ENCODE peak calls at places on chromosomes 12 and 14, in nine cellular contexts. S is CD4-positive, alpha-beta T cell; D is AG04450; A is WERI-Rb-1; K is thoracic aorta; T is hepatocyte; O is neural progenitor cell; G is MM.1S; W is brain microvascular endothelial cell. Z is an unnamed sample.

GRCh38 chr12:91529829-91530228 is 347.2 kb upstream of the DCN start:
- DNase-seq in S (no peak), D (no peak), A (no peak), K (no peak), T (no peak), O (no peak), G (no peak), W (peak), Z (no peak)

GRCh38 chr14:104752338-104752734 is 611 bp upstream of the SIVA1 start:
- DNase-seq in S (no peak), D (no peak), A (no peak), K (no peak), T (no peak), O (no peak), G (no peak), W (no peak), Z (peak)

GRCh38 chr12:117231750-117232149 is 41.5 kb upstream of the FBXO21 start:
- DNase-seq in S (no peak), D (no peak), A (no peak), K (no peak), T (no peak), O (no peak), G (no peak), W (no peak), Z (no peak)

GRCh38 chr14:68941820-68942219 is 37.3 kb downstream of the ACTN1 start:
- DNase-seq in S (no peak), D (peak), A (peak), K (no peak), T (peak), O (peak), G (no peak), W (peak), Z (no peak)

GRCh38 chr12:58915634-58916033 is 4.7 kb downstream of the LRIG3 start:
- DNase-seq in S (no peak), D (no peak), A (no peak), K (no peak), T (peak), O (peak), G (no peak), W (peak), Z (no peak)

GRCh38 chr12:66516133-66516532 is 162.7 kb downstream of the GRIP1 start:
- DNase-seq in S (no peak), D (no peak), A (no peak), K (no peak), T (no peak), O (no peak), G (no peak), W (peak), Z (no peak)

GRCh38 chr12:41943671-41944070 is 201.0 kb downstream of the GXYLT1 start:
- DNase-seq in S (no peak), D (no peak), A (no peak), K (no peak), T (no peak), O (no peak), G (no peak), W (no peak), Z (no peak)

GRCh38 chr14:74979442-74980397 is 23.0 kb upstream of the EIF2B2 start:
- DNase-seq in S (no peak), D (no peak), A (peak), K (no peak), T (peak), O (peak), G (no peak), W (no peak), Z (no peak)

GRCh38 chr12:16012086-16012485 is 101.0 kb downstream of the DERA start:
- DNase-seq in S (no peak), D (no peak), A (peak), K (no peak), T (peak), O (no peak), G (peak), W (peak), Z (no peak)

GRCh38 chr14:31395572-31396205 is 24.7 kb downstream of the HEATR5A start:
- DNase-seq in S (no peak), D (no peak), A (no peak), K (no peak), T (no peak), O (no peak), G (no peak), W (no peak), Z (no peak)

GRCh38 chr14:58637391-58638230 is at the start of gene DACT1:
- DNase-seq in S (peak), D (peak), A (peak), K (peak), T (peak), O (peak), G (peak), W (peak), Z (no peak)

GRCh38 chr12:70540996-70541395 is 96.2 kb downstream of the PTPRB start:
- DNase-seq in S (no peak), D (no peak), A (no peak), K (no peak), T (no peak), O (no peak), G (no peak), W (no peak), Z (no peak)

GRCh38 chr14:62409909-62410308 is 635.3 kb downstream of the KCNH5 start:
- DNase-seq in S (no peak), D (peak), A (no peak), K (no peak), T (peak), O (no peak), G (no peak), W (peak), Z (no peak)

GRCh38 chr12:12909228-12909994 is 18.0 kb downstream of the GPRC5A start:
- DNase-seq in S (no peak), D (no peak), A (no peak), K (no peak), T (no peak), O (no peak), G (no peak), W (no peak), Z (no peak)

DNA sequence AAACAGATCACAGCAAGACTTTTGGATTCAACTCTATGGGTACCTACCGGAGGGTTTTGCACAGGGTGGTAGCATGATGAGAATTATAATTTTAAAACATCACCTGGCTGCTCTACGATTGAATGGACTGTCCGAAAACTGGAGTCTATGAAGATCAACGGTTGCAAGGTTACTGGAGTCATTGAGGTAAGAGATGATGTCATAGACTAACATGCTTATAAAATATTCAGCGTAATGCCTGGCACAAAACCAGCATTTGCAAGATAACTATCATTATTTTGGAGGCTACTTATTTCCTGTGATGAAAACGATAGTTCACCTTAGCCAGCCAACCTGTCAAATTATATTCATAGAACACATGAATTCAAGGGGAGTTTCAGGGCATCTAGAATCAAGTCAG is 580.6 kb upstream of the TBX3 start:
- DNase-seq in S (no peak), D (no peak), A (no peak), K (no peak), T (no peak), O (no peak), G (no peak), W (no peak), Z (no peak)
- TF ChIP-seq CTCF in S (no peak), D (no peak), A (no peak), K (no peak), T (no peak), O (no peak), G (no peak), W (no peak), Z (no peak)

GRCh38 chr12:52305921-52306705 is 14.8 kb upstream of the KRT81 start:
- DNase-seq in S (no peak), D (no peak), A (no peak), K (no peak), T (no peak), O (no peak), G (no peak), W (no peak), Z (no peak)
- TF ChIP-seq CTCF in S (no peak), D (peak), A (peak), K (no peak), T (peak), O (peak), G (peak), W (peak), Z (peak)

GRCh38 chr14:48398675-48399282 is 723.4 kb upstream of the MDGA2 start:
- DNase-seq in S (no peak), D (no peak), A (peak), K (no peak), T (peak), O (peak), G (peak), W (peak), Z (no peak)
- TF ChIP-seq CTCF in S (peak), D (peak), A (peak), K (peak), T (peak), O (peak), G (peak), W (peak), Z (peak)

DNA sequence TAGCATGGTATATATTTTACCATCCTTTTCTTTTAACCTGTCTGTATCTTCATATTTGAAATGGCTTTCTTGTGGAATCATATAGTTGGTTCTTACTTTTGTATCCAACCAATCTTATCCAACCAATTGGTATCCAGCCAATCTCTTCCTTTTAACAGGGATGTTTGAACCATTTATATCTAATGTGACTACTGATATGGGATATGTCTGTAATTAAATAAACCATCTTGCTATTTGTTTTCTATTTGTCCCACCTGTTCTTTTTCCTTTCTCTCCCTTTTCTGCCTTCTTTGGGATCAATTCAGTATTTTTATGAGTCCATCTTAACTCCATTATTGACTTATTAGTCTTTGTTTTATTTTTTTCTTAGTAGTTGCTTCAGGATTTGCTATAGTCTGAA is 30.8 kb upstream of the SNX6 start:
- DNase-seq in S (no peak), D (no peak), A (no peak), K (no peak), T (no peak), O (no peak), G (no peak), W (no peak), Z (no peak)
- TF ChIP-seq CTCF in S (no peak), D (no peak), A (no peak), K (no peak), T (no peak), O (no peak), G (no peak), W (no peak), Z (no peak)

GRCh38 chr12:80622271-80622670 is 85.2 kb upstream of the MYF6 start:
- DNase-seq in S (no peak), D (no peak), A (no peak), K (no peak), T (no peak), O (peak), G (no peak), W (no peak), Z (no peak)
- TF ChIP-seq CTCF in S (no peak), D (peak), A (no peak), K (no peak), T (no peak), O (peak), G (peak), W (peak), Z (no peak)

GRCh38 chr12:47818007-47818376 is 1.7 kb downstream of the HDAC7 start:
- DNase-seq in S (no peak), D (no peak), A (no peak), K (no peak), T (no peak), O (no peak), G (no peak), W (no peak), Z (no peak)

GRCh38 chr12:47819902-47820630 is at the start of gene HDAC7:
- DNase-seq in S (peak), D (no peak), A (peak), K (peak), T (peak), O (peak), G (peak), W (peak), Z (peak)

GRCh38 chr12:47819544-47819901 is 180 bp downstream of the HDAC7 start:
- DNase-seq in S (no peak), D (no peak), A (no peak), K (no peak), T (no peak), O (no peak), G (no peak), W (no peak), Z (no peak)

GRCh38 chr12:47818382-47818700 is 1.4 kb downstream of the HDAC7 start:
- DNase-seq in S (no peak), D (no peak), A (no peak), K (no peak), T (no peak), O (no peak), G (peak), W (no peak), Z (no peak)

GRCh38 chr12:47818701-47819543 is 781 bp downstream of the HDAC7 start:
- DNase-seq in S (peak), D (no peak), A (peak), K (no peak), T (peak), O (peak), G (peak), W (no peak), Z (no peak)
- TF ChIP-seq CTCF in S (no peak), D (peak), A (peak), K (no peak), T (peak), O (peak), G (peak), W (peak), Z (peak)

DNA sequence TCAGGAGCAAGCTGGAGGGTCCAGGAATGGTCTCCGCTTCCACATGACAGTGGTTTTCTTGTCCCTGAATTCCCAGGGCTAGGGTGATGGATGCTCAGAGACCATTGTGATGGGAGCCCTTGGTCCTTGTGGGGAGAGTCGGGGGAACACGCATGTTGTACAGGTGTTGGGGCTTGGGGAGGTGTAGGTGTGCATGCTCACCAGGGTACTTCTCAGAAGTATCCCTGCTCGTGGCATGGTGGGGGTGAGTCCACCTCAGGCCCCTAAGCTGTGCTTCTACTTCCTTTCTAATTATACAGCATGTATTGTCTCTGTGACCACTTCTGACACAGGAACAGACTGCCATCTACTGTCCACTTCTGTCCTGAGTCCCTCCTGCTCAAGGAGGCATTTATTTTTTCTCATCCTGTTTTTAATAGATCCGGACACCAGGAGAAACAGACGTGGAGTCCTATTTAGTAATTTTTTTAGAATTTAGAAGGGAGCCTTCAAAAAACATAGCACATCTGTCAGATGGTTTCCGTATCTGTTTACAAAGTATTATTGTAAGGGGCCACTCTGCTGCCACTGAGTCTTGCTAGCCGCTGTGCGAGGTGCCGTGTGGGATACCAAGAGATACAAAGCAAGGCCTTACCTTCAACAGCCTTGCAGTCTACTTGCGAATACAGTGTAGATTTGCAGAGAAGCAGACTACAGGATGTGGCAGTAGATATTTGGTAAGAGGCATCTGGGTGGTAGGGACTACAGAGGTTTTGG is 10.5 kb downstream of the NTF3 start:
- DNase-seq in S (no peak), D (no peak), A (peak), K (no peak), T (peak), O (peak), G (peak), W (peak), Z (no peak)
- TF ChIP-seq CTCF in S (no peak), D (peak), A (peak), K (peak), T (peak), O (peak), G (peak), W (peak), Z (no peak)

DNA sequence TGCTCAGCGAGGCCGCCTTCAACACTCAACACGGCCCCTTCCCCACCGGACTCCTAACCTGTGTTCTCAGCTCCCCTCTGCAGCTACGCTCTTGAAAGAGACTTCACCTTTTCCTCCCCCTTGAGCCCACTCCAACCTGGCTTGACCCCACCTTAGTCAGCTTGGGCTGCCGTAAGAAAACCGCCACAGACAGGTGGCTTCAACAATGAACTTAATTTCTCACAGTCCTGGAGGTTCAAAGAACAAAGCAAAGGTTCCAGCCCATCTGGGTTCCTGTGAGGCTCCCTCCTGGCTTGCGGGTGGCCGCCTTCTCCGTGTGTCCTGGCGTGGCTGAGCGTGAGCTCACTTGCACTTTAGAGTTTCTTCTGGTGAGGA is 138.7 kb downstream of the CALM1 start:
- DNase-seq in S (no peak), D (no peak), A (no peak), K (no peak), T (no peak), O (no peak), G (no peak), W (no peak), Z (no peak)
- TF ChIP-seq CTCF in S (no peak), D (no peak), A (no peak), K (no peak), T (no peak), O (no peak), G (no peak), W (no peak), Z (no peak)